ENCODE peak calls at places on chromosomes 16 and 17, in four cellular contexts. One of them, this sample, is unnamed.

GRCh38 chr17:37744961-37745800 is at the start of gene HNF1B:
- DNase-seq in PC-3: peak; percentile 31
- DNase-seq in heart left ventricle: no peak
- DNase-seq in Panc1: no peak
- DNase-seq in this sample: peak; percentile 87

GRCh38 chr17:64148017-64148631 is 18.2 kb upstream of the ERN1 start:
- DNase-seq in heart left ventricle: no peak
- DNase-seq in PC-3: peak; percentile 45
- DNase-seq in Panc1: no peak
- DNase-seq in this sample: peak; percentile 49

GRCh38 chr17:75749545-75750389 is 15.2 kb downstream of the GALK1 start:
- DNase-seq in heart left ventricle: peak; percentile 83
- DNase-seq in PC-3: peak; percentile 79
- DNase-seq in Panc1: peak; percentile 43
- DNase-seq in this sample: peak; percentile 95

GRCh38 chr17:7204828-7205461 is 14.7 kb downstream of the DLG4 start:
- DNase-seq in heart left ventricle: peak; percentile 89
- DNase-seq in Panc1: no peak
- DNase-seq in PC-3: no peak
- DNase-seq in this sample: peak; percentile 99

GRCh38 chr16:1794221-1794871 is 841 bp upstream of the IGFALS start:
- DNase-seq in Panc1: no peak
- DNase-seq in PC-3: no peak
- DNase-seq in heart left ventricle: peak; percentile 18
- DNase-seq in this sample: peak; percentile 74

GRCh38 chr16:64459821-64460220 is 662.0 kb downstream of the CDH11 start:
- DNase-seq in PC-3: no peak
- DNase-seq in Panc1: no peak
- DNase-seq in heart left ventricle: peak; percentile 33
- DNase-seq in this sample: no peak

GRCh38 chr17:73336613-73337400 is 25.0 kb upstream of the CDC42EP4 start:
- DNase-seq in PC-3: no peak
- DNase-seq in heart left ventricle: no peak
- DNase-seq in Panc1: no peak
- DNase-seq in this sample: no peak

GRCh38 chr17:45228985-45229517 is 7.4 kb downstream of the FMNL1 start:
- DNase-seq in Panc1: no peak
- DNase-seq in PC-3: peak; percentile 77
- DNase-seq in heart left ventricle: peak; percentile 86
- DNase-seq in this sample: peak; percentile 93

GRCh38 chr17:16281351-16281750 is 64.3 kb downstream of the PIGL start:
- DNase-seq in heart left ventricle: no peak
- DNase-seq in Panc1: no peak
- DNase-seq in PC-3: peak; percentile 43
- DNase-seq in this sample: no peak

GRCh38 chr17:7313028-7313889 is 1.9 kb downstream of the GPS2 start:
- DNase-seq in heart left ventricle: no peak
- DNase-seq in Panc1: no peak
- DNase-seq in PC-3: peak; percentile 37
- DNase-seq in this sample: peak; percentile 74

GRCh38 chr17:35879748-35880654 is at the start of gene CCL5:
- DNase-seq in PC-3: peak; percentile 7
- DNase-seq in heart left ventricle: no peak
- DNase-seq in Panc1: no peak
- DNase-seq in this sample: no peak

GRCh38 chr17:65261152-65261551 is 124.0 kb downstream of the RGS9 start:
- DNase-seq in PC-3: no peak
- DNase-seq in Panc1: no peak
- DNase-seq in heart left ventricle: no peak
- DNase-seq in this sample: peak; percentile 31

GRCh38 chr16:3026609-3027487 is 3.0 kb downstream of the THOC6 start:
- DNase-seq in heart left ventricle: no peak
- DNase-seq in Panc1: no peak
- DNase-seq in PC-3: no peak
- DNase-seq in this sample: no peak

GRCh38 chr17:50365649-50366393 is 7.2 kb downstream of the MRPL27 start:
- DNase-seq in Panc1: no peak
- DNase-seq in heart left ventricle: no peak
- DNase-seq in PC-3: no peak
- DNase-seq in this sample: peak; percentile 31

GRCh38 chr16:17930280-17930679 is 406.3 kb downstream of the NPIPA8 start:
- DNase-seq in heart left ventricle: no peak
- DNase-seq in Panc1: no peak
- DNase-seq in PC-3: no peak
- DNase-seq in this sample: no peak

GRCh38 chr17:29159286-29159860 is 20.8 kb downstream of the MYO18A start:
- DNase-seq in Panc1: no peak
- DNase-seq in heart left ventricle: no peak
- DNase-seq in PC-3: no peak
- DNase-seq in this sample: no peak

GRCh38 chr17:76474238-76474637 is 6.8 kb downstream of the AANAT start:
- DNase-seq in PC-3: no peak
- DNase-seq in Panc1: no peak
- DNase-seq in heart left ventricle: no peak
- DNase-seq in this sample: no peak

GRCh38 chr16:3094289-3095027 is 4.6 kb downstream of the ZSCAN10 start:
- DNase-seq in PC-3: peak; percentile 54
- DNase-seq in Panc1: no peak
- DNase-seq in heart left ventricle: no peak
- DNase-seq in this sample: peak; percentile 88

GRCh38 chr17:61251939-61252865 is 147.4 kb upstream of the TBX2 start:
- DNase-seq in Panc1: no peak
- DNase-seq in heart left ventricle: peak; percentile 93
- DNase-seq in PC-3: no peak
- DNase-seq in this sample: no peak

GRCh38 chr17:68993112-68993511 is 37.9 kb upstream of the ABCA8 start:
- DNase-seq in PC-3: peak; percentile 35
- DNase-seq in Panc1: no peak
- DNase-seq in heart left ventricle: no peak
- DNase-seq in this sample: no peak

GRCh38 chr16:610513-611381 is 20.0 kb upstream of the WFIKKN1 start:
- DNase-seq in heart left ventricle: peak; percentile 53
- DNase-seq in Panc1: no peak
- DNase-seq in PC-3: no peak
- DNase-seq in this sample: peak; percentile 98

GRCh38 chr16:50178397-50179018 is 25.4 kb downstream of the TENT4B start:
- DNase-seq in Panc1: no peak
- DNase-seq in PC-3: no peak
- DNase-seq in heart left ventricle: no peak
- DNase-seq in this sample: no peak

GRCh38 chr17:50708050-50709000 is 611 bp upstream of the ANKRD40 start:
- DNase-seq in heart left ventricle: no peak
- DNase-seq in PC-3: peak; percentile 41
- DNase-seq in Panc1: no peak
- DNase-seq in this sample: no peak

GRCh38 chr16:8945626-8946296 is 17.9 kb downstream of the USP7 start:
- DNase-seq in Panc1: no peak
- DNase-seq in heart left ventricle: no peak
- DNase-seq in PC-3: no peak
- DNase-seq in this sample: no peak

GRCh38 chr17:16287563-16288027 is 65.7 kb downstream of the CENPV start:
- DNase-seq in PC-3: peak; percentile 55
- DNase-seq in Panc1: peak; percentile 30
- DNase-seq in heart left ventricle: no peak
- DNase-seq in this sample: no peak

GRCh38 chr17:72760368-72760767 is 332.1 kb downstream of the SLC39A11 start:
- DNase-seq in Panc1: no peak
- DNase-seq in PC-3: no peak
- DNase-seq in heart left ventricle: no peak
- DNase-seq in this sample: no peak

GRCh38 chr16:88295526-88296436 is 87.0 kb upstream of the ZNF469 start:
- DNase-seq in Panc1: no peak
- DNase-seq in heart left ventricle: no peak
- DNase-seq in PC-3: no peak
- DNase-seq in this sample: no peak

GRCh38 chr17:17780941-17781590 is 55.7 kb downstream of the SREBF1 start:
- DNase-seq in PC-3: peak; percentile 39
- DNase-seq in heart left ventricle: no peak
- DNase-seq in Panc1: no peak
- DNase-seq in this sample: peak; percentile 82

GRCh38 chr17:9364837-9365430 is 210.7 kb downstream of the STX8 start:
- DNase-seq in heart left ventricle: no peak
- DNase-seq in Panc1: no peak
- DNase-seq in PC-3: no peak
- DNase-seq in this sample: no peak

GRCh38 chr17:32943647-32944191 is 15.8 kb downstream of the TMEM98 start:
- DNase-seq in PC-3: no peak
- DNase-seq in Panc1: no peak
- DNase-seq in heart left ventricle: no peak
- DNase-seq in this sample: no peak

GRCh38 chr17:49266233-49266632 is 35.6 kb upstream of the PHOSPHO1 start:
- DNase-seq in PC-3: no peak
- DNase-seq in heart left ventricle: no peak
- DNase-seq in Panc1: no peak
- DNase-seq in this sample: no peak

GRCh38 chr16:84247844-84248243 is 8.0 kb upstream of the KCNG4 start:
- DNase-seq in heart left ventricle: no peak
- DNase-seq in Panc1: no peak
- DNase-seq in PC-3: peak; percentile 79
- DNase-seq in this sample: peak; percentile 16

GRCh38 chr17:35051183-35051578 is 12.3 kb downstream of the RFFL start:
- DNase-seq in Panc1: no peak
- DNase-seq in heart left ventricle: no peak
- DNase-seq in PC-3: no peak
- DNase-seq in this sample: no peak

GRCh38 chr16:75486666-75487313 is 8.5 kb downstream of the CHST6 start:
- DNase-seq in Panc1: no peak
- DNase-seq in heart left ventricle: no peak
- DNase-seq in PC-3: no peak
- DNase-seq in this sample: no peak

GRCh38 chr17:79842656-79843474 is 3.6 kb upstream of the CBX4 start:
- DNase-seq in heart left ventricle: peak; percentile 22
- DNase-seq in PC-3: peak; percentile 34
- DNase-seq in Panc1: no peak
- DNase-seq in this sample: peak; percentile 84
- H3K27me3 ChIP-seq in heart left ventricle: peaks cover 34% of the 10 kb centered on the region
- H3K27me3 ChIP-seq in PC-3: peaks cover 39% of the 10 kb centered on the region
- H3K27me3 ChIP-seq in Panc1: no peaks in the 10 kb centered on the region
- H3K27me3 ChIP-seq in this sample: peaks cover 71% of the 10 kb centered on the region

GRCh38 chr17:179721-180379 is 1.6 kb downstream of the DOC2B start:
- DNase-seq in heart left ventricle: no peak
- DNase-seq in Panc1: no peak
- DNase-seq in PC-3: no peak
- DNase-seq in this sample: peak; percentile 84
- H3K4me3 ChIP-seq in heart left ventricle: peak overlapping the region; percentile 50
- H3K4me3 ChIP-seq in Panc1: no peak overlapping the region
- H3K4me3 ChIP-seq in PC-3: no peak overlapping the region
- H3K4me3 ChIP-seq in this sample: peak overlapping the region; percentile 47

GRCh38 chr16:90041896-90042473 is 22.7 kb upstream of the DBNDD1 start:
- DNase-seq in Panc1: no peak
- DNase-seq in PC-3: no peak
- DNase-seq in heart left ventricle: no peak
- DNase-seq in this sample: peak; percentile 26
- H3K36me3 ChIP-seq in Panc1: no peaks in the 10 kb centered on the region
- H3K36me3 ChIP-seq in PC-3: no peaks in the 10 kb centered on the region
- H3K36me3 ChIP-seq in heart left ventricle: peaks cover 71% of the 10 kb centered on the region
- H3K36me3 ChIP-seq in this sample: peaks cover 6% of the 10 kb centered on the region

DNA sequence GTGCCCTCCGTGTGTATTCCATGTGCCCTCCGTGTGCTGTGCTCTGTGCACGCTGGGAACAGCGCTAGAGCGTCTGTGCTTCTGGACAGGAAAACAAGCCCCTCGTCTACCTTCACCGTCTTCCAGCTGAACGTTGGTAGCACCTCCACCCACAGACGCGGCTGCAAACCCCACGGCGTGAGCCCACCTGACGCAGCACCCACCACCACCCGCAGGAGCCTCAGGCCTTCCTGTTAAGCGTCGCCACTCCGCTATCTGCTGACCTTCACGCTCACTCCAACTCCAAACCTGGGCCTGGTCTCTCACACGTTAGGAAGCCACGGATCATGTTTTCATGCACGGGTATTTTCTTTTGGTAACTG is 56.6 kb downstream of the ENGASE start:
- DNase-seq in heart left ventricle: no peak
- DNase-seq in PC-3: no peak
- DNase-seq in Panc1: no peak
- DNase-seq in this sample: no peak
- H3K27me3 ChIP-seq in heart left ventricle: peaks cover 25% of the 10 kb centered on the region
- H3K27me3 ChIP-seq in PC-3: peaks cover 98% of the 10 kb centered on the region
- H3K27me3 ChIP-seq in Panc1: peaks cover 6% of the 10 kb centered on the region
- H3K27me3 ChIP-seq in this sample: no peaks in the 10 kb centered on the region

DNA sequence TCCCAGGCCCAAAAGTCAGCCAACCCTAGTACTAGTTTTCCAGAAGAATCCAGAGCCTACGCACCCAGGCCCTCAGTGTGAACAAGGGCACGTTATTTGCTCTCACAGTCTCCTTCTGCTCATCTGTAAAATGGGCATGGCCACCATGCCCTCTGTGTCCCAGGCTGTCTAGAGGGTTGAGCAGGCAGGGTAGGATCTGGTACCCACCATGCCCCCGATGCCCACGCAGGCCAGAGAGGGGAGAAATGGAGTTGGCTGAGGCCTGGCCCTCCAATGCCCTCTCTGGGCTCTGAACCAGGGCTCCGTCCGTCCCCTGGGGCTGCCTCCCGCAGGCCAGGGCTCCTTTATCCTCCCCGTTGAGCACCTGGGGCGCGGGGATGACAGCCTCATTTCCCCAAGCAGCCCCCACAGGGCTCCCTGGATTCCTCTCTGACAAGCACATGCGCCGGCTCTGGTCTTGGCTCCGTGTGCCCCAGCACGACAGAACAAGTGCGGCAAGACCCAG is 9.1 kb upstream of the BAHCC1 start:
- DNase-seq in PC-3: no peak
- DNase-seq in Panc1: no peak
- DNase-seq in heart left ventricle: no peak
- DNase-seq in this sample: no peak
- H3K4me3 ChIP-seq in PC-3: peak overlapping the region; percentile 87
- H3K4me3 ChIP-seq in Panc1: peak overlapping the region; percentile 70
- H3K4me3 ChIP-seq in heart left ventricle: peak overlapping the region; percentile 78
- H3K4me3 ChIP-seq in this sample: peak overlapping the region; percentile 51

GRCh38 chr17:2239170-2239551 is 64.4 kb downstream of the SMG6 start:
- DNase-seq in heart left ventricle: no peak
- DNase-seq in Panc1: no peak
- DNase-seq in PC-3: no peak
- DNase-seq in this sample: no peak
- H3K36me3 ChIP-seq in heart left ventricle: peaks cover 28% of the 10 kb centered on the region
- H3K36me3 ChIP-seq in Panc1: peaks cover 2% of the 10 kb centered on the region
- H3K36me3 ChIP-seq in PC-3: no peaks in the 10 kb centered on the region
- H3K36me3 ChIP-seq in this sample: peaks cover 2% of the 10 kb centered on the region

GRCh38 chr17:77834170-77835115 is 124.1 kb upstream of the TNRC6C start:
- DNase-seq in PC-3: peak; percentile 87
- DNase-seq in Panc1: no peak
- DNase-seq in heart left ventricle: peak; percentile 52
- DNase-seq in this sample: peak; percentile 88
- H3K27me3 ChIP-seq in PC-3: peaks cover under 1% of the 10 kb centered on the region
- H3K27me3 ChIP-seq in Panc1: no peaks in the 10 kb centered on the region
- H3K27me3 ChIP-seq in heart left ventricle: no peaks in the 10 kb centered on the region
- H3K27me3 ChIP-seq in this sample: no peaks in the 10 kb centered on the region

This sample was measured in H7.